ENCODE peak calls at places on chromosomes 4 and X, in seven cellular contexts. S is suprapubic skin; K is right cardiac atrium; Z is choroid plexus epithelial cell; T is LoVo; F is activated CD4-positive, alpha-beta T cell treated with anti-CD3 and anti-CD28 coated beads, Interleukin-2, amount 50 U/mL, for 48 hours; R is naive thymus-derived CD4-positive, alpha-beta T cell. E is an unnamed sample.

GRCh38 chr4:74311696-74312313 is 3.5 kb downstream of the EPGN start:
- DNase-seq in S (no peak), K (no peak), Z (peak), T (peak), F (no peak), R (peak), E (peak)

GRCh38 chr4:4521069-4521468 is 20.8 kb downstream of the STX18 start:
- DNase-seq in S (no peak), K (no peak), Z (peak), T (no peak), F (no peak), R (no peak), E (no peak)

GRCh38 chr4:138406881-138407280 is 164.7 kb upstream of the SLC7A11 start:
- DNase-seq in S (no peak), K (no peak), Z (peak), T (no peak), F (no peak), R (no peak), E (no peak)

GRCh38 chr4:39157520-39157919 is 24.8 kb upstream of the WDR19 start:
- DNase-seq in S (no peak), K (no peak), Z (no peak), T (no peak), F (no peak), R (no peak), E (no peak)

GRCh38 chr4:22988526-22988925 is 295.8 kb downstream of the GBA3 start:
- DNase-seq in S (no peak), K (no peak), Z (no peak), T (no peak), F (no peak), R (no peak), E (no peak)

GRCh38 chr4:158783775-158784174 is 14.9 kb downstream of the FNIP2 start:
- DNase-seq in S (no peak), K (no peak), Z (peak), T (no peak), F (no peak), R (no peak), E (no peak)

GRCh38 chr4:51930557-51930956 is 87.6 kb downstream of the DCUN1D4 start:
- DNase-seq in S (no peak), K (no peak), Z (peak), T (no peak), F (no peak), R (no peak), E (no peak)

GRCh38 chr4:80186666-80187065 is 10.6 kb upstream of the PRDM8 start:
- DNase-seq in S (no peak), K (no peak), Z (no peak), T (no peak), F (no peak), R (no peak), E (no peak)

GRCh38 chr4:71814433-71814832 is 30.6 kb upstream of the GC start:
- DNase-seq in S (no peak), K (no peak), Z (no peak), T (no peak), F (no peak), R (no peak), E (no peak)

GRCh38 chrX:104270916-104271512 is 16.3 kb upstream of the ESX1 start:
- DNase-seq in S (no peak), K (peak), Z (peak), T (peak), F (peak), R (peak), E (peak)